ENCODE peak calls at places on chromosome 20, in seven cellular contexts. W is heart left ventricle; U is adrenal gland; V is CD8-positive, alpha-beta T cell; P is IMR-90; N is uterus; I is Peyer's patch. X is an unnamed sample.

GRCh38 chr20:47274449-47275108 is 81.9 kb downstream of the ZMYND8 start:
- DNase-seq in W (no peak), U (peak; percentile 28), V (no peak), P (peak; percentile 97), N (no peak), I (peak; percentile 10), X (no peak)

GRCh38 chr20:44706371-44707258 is 8.6 kb upstream of the CCN5 start:
- DNase-seq in W (no peak), U (no peak), V (no peak), P (peak; percentile 35), N (peak; percentile 56), I (no peak), X (no peak)

GRCh38 chr20:59483481-59483880 is 120.9 kb upstream of the PHACTR3 start:
- DNase-seq in W (no peak), U (no peak), V (no peak), P (no peak), N (no peak), I (no peak), X (no peak)

GRCh38 chr20:34426026-34426425 is 63.0 kb downstream of the ITCH start:
- DNase-seq in W (no peak), U (no peak), V (no peak), P (no peak), N (no peak), I (no peak), X (no peak)

GRCh38 chr20:64256282-64256947 is 867 bp downstream of the PCMTD2 start:
- DNase-seq in W (no peak), U (no peak), V (no peak), P (peak; percentile 10), N (no peak), I (peak; percentile 43), X (no peak)

GRCh38 chr20:31837896-31838397 is 7.5 kb downstream of the FOXS1 start:
- DNase-seq in W (no peak), U (peak; percentile 26), V (no peak), P (peak; percentile 19), N (no peak), I (no peak), X (no peak)

GRCh38 chr20:2507464-2507863 is 1.3 kb downstream of the ZNF343 start:
- DNase-seq in W (no peak), U (no peak), V (no peak), P (peak; percentile 28), N (no peak), I (no peak), X (no peak)

GRCh38 chr20:56257604-56258003 is 9.1 kb downstream of the MC3R start:
- DNase-seq in W (no peak), U (no peak), V (no peak), P (no peak), N (no peak), I (no peak), X (no peak)

DNA sequence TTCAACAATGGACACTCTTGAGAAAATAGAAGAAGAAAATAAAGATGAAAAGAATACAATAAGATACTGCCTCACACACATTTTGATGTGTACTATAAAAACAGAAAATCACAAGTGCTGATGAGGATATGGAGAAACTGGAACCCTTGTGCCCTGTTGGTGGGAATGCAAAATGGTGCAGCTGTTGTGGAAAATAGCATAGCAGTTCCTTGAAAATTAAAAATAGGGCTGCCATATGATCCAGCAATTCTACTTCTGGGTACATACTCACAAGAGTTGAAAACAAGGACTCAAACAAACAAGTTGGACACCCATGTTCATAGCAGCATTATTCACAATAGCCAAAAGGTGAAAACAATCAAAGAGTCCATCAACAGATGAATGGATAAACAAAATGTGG is 173.0 kb downstream of the KIF16B start:
- DNase-seq in W (no peak), U (no peak), V (no peak), P (no peak), N (no peak), I (no peak), X (no peak)
- H3K27ac ChIP-seq in W (no peak overlapping the region), U (no peak overlapping the region), V (no peak overlapping the region), P (no peak overlapping the region), N (no peak overlapping the region), I (no peak overlapping the region), X (no peak overlapping the region)

DNA sequence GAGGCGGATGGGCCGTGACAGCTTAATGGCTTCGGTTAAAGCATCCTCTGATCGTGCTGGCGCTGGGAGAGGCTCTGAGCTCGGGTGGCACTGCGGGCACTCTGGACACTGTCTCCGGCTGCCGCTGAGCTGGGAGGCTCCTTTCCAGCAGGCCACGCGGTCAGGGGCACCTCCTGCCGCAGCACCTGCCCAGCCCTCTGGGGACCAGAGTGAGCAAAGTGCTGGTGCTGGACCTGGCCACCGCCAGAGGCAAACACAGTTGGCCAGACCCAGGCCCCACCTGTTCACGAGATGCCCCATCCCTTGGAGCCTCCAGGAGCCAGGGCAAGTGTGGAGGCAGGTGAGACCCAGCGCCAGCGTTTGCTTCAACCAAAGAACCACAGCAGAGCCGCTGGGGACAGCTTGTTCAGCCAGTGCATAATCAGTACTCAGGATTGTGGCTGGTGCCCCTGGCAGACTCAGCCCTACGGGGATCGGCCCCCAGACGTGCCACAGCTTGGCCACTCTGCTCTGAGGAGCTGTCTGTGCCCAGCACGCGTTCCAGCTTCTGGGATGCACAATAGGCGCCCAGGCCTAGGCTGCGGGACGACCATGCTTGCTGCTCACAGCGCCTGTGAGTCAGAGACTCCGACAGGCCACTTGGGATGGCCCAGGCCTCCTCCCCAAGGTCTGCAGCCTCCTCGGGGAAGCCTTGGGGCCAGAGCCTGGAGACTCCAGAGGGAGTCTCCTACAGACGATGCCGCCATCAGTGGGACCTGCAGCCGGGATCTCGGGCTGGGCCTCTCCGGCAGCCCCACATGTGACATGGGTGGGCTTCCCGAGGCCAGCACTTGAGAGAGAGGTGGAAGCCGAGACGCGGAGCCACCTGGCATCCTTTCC is 38.2 kb upstream of the SLCO4A1 start:
- DNase-seq in W (peak; percentile 26), U (no peak), V (no peak), P (no peak), N (no peak), I (no peak), X (no peak)
- H3K27ac ChIP-seq in W (no peak overlapping the region), U (no peak overlapping the region), V (no peak overlapping the region), P (no peak overlapping the region), N (peak overlapping the region; percentile 18), I (no peak overlapping the region), X (no peak overlapping the region)

GRCh38 chr20:23266530-23267398 is 83.8 kb upstream of the NXT1 start:
- DNase-seq in W (no peak), U (no peak), V (no peak), P (no peak), N (no peak), I (no peak), X (no peak)

GRCh38 chr20:23270427-23270911 is 80.1 kb upstream of the NXT1 start:
- DNase-seq in W (no peak), U (no peak), V (no peak), P (peak; percentile 90), N (no peak), I (no peak), X (no peak)

GRCh38 chr20:23269954-23270353 is 80.6 kb upstream of the NXT1 start:
- DNase-seq in W (no peak), U (no peak), V (no peak), P (no peak), N (no peak), I (no peak), X (no peak)

GRCh38 chr20:23267909-23268308 is 82.7 kb upstream of the NXT1 start:
- DNase-seq in W (no peak), U (no peak), V (no peak), P (no peak), N (no peak), I (no peak), X (no peak)

DNA sequence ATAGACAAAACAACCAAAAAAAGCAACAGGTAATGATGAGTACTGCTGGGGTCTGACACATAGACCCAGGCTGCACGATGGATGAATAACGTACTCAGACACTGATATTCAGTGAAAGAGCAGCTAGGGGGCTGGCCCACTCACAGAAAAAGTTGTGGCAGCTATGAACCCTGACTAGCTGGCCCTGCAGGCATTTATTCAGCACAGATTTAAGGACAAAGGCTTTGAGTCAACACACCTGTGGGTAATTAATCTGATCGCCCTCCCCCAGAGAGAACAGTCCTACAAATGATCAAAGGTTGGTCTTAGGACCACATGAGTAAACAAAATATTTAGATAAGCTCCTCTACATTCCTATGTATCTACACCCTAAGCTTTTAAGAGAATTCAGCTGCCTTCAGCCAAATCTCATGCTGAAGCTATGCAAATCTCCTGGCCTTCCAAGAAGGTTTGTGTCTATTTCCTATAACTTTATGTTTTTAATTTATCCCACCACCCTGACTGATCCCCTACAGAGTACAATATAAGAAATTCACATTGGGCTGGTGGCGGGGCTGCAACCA is 81.7 kb upstream of the NXT1 start:
- DNase-seq in W (no peak), U (no peak), V (no peak), P (no peak), N (no peak), I (no peak), X (no peak)
- H3K27ac ChIP-seq in W (peak overlapping the region; percentile 84), U (no peak overlapping the region), V (no peak overlapping the region), P (no peak overlapping the region), N (no peak overlapping the region), I (no peak overlapping the region), X (no peak overlapping the region)

GRCh38 chr20:19886666-19887288 is 128.7 kb downstream of the RIN2 start:
- DNase-seq in W (no peak), U (no peak), V (no peak), P (peak; percentile 56), N (no peak), I (peak; percentile 66), X (no peak)
- H3K27ac ChIP-seq in W (peak overlapping the region; percentile 92), U (peak overlapping the region; percentile 90), V (no peak overlapping the region), P (peak overlapping the region; percentile 100), N (peak overlapping the region; percentile 82), I (peak overlapping the region; percentile 83), X (peak overlapping the region; percentile 39)